ENCODE peak calls at places on chromosome 6, in five cellular contexts. V is IMR-90, D is uterus, M is A549, B is esophagus squamous epithelium. K is an unnamed sample.

GRCh38 chr6:6927437-6928361 is 180.1 kb upstream of the RREB1 start:
- DNase-seq in V (no peak), D (peak; percentile 35), M (no peak), B (no peak), K (peak; percentile 93)

GRCh38 chr6:81562169-81562568 is 190.3 kb downstream of the TENT5A start:
- DNase-seq in V (peak; percentile 89), D (no peak), M (peak; percentile 1), B (no peak), K (no peak)

GRCh38 chr6:73768630-73769029 is 72.6 kb downstream of the CD109 start:
- DNase-seq in V (no peak), D (no peak), M (no peak), B (no peak), K (peak; percentile 18)

GRCh38 chr6:27138837-27139752 is 108.4 kb upstream of the PRSS16 start:
- DNase-seq in V (peak; percentile 60), D (peak; percentile 47), M (no peak), B (no peak), K (peak; percentile 98)

GRCh38 chr6:21691685-21692346 is 98.3 kb downstream of the SOX4 start:
- DNase-seq in V (no peak), D (no peak), M (no peak), B (no peak), K (no peak)

GRCh38 chr6:52317841-52318581 is 33.5 kb upstream of the MCM3 start:
- DNase-seq in V (peak; percentile 61), D (no peak), M (peak; percentile 13), B (no peak), K (peak; percentile 76)

GRCh38 chr6:26309731-26310142 is 55.3 kb upstream of the BTN3A2 start:
- DNase-seq in V (peak; percentile 95), D (no peak), M (no peak), B (no peak), K (peak; percentile 58)

GRCh38 chr6:151388997-151389639 is 2.2 kb downstream of the ZBTB2 start:
- DNase-seq in V (no peak), D (no peak), M (no peak), B (no peak), K (no peak)

GRCh38 chr6:90118581-90118980 is 178.1 kb downstream of the BACH2 start:
- DNase-seq in V (no peak), D (no peak), M (no peak), B (no peak), K (no peak)

GRCh38 chr6:38640216-38640909 is 634 bp upstream of the BTBD9 start:
- DNase-seq in V (no peak), D (no peak), M (peak; percentile 33), B (no peak), K (no peak)

GRCh38 chr6:69894578-69895347 is 28.4 kb downstream of the COL19A1 start:
- DNase-seq in V (peak; percentile 53), D (no peak), M (no peak), B (no peak), K (peak; percentile 67)

GRCh38 chr6:165999279-165999678 is 168.4 kb downstream of the TBXT start:
- DNase-seq in V (no peak), D (no peak), M (no peak), B (no peak), K (no peak)

GRCh38 chr6:132973556-132973993 is 159.2 kb downstream of the RPS12 start:
- DNase-seq in V (no peak), D (no peak), M (no peak), B (no peak), K (no peak)

GRCh38 chr6:87397656-87398055 is 10.1 kb upstream of the CFAP206 start:
- DNase-seq in V (no peak), D (no peak), M (no peak), B (no peak), K (no peak)

GRCh38 chr6:84766118-84766683 is 1.8 kb upstream of the TBX18 start:
- DNase-seq in V (no peak), D (no peak), M (no peak), B (no peak), K (no peak)

GRCh38 chr6:84161190-84161589 is 66.3 kb downstream of the CEP162 start:
- DNase-seq in V (no peak), D (no peak), M (no peak), B (no peak), K (no peak)

GRCh38 chr6:159075506-159076100 is 30.8 kb upstream of the TAGAP start:
- DNase-seq in V (no peak), D (no peak), M (no peak), B (no peak), K (no peak)

GRCh38 chr6:73389854-73390253 is 4.8 kb upstream of the DDX43 start:
- DNase-seq in V (no peak), D (no peak), M (no peak), B (no peak), K (no peak)

GRCh38 chr6:15305496-15305895 is 59.6 kb downstream of the JARID2 start:
- DNase-seq in V (no peak), D (no peak), M (no peak), B (no peak), K (no peak)

GRCh38 chr6:99189823-99190721 is 159.4 kb downstream of the FAXC start:
- DNase-seq in V (no peak), D (no peak), M (no peak), B (no peak), K (no peak)

GRCh38 chr6:37459981-37460800 is 27.2 kb downstream of the CMTR1 start:
- DNase-seq in V (no peak), D (no peak), M (no peak), B (no peak), K (peak; percentile 20)

GRCh38 chr6:79601020-79601609 is 30.0 kb upstream of the SH3BGRL2 start:
- DNase-seq in V (peak; percentile 88), D (no peak), M (peak; percentile 14), B (no peak), K (no peak)

GRCh38 chr6:52576054-52576391 is 837 bp downstream of the TRAM2 start:
- DNase-seq in V (no peak), D (no peak), M (no peak), B (no peak), K (no peak)

DNA sequence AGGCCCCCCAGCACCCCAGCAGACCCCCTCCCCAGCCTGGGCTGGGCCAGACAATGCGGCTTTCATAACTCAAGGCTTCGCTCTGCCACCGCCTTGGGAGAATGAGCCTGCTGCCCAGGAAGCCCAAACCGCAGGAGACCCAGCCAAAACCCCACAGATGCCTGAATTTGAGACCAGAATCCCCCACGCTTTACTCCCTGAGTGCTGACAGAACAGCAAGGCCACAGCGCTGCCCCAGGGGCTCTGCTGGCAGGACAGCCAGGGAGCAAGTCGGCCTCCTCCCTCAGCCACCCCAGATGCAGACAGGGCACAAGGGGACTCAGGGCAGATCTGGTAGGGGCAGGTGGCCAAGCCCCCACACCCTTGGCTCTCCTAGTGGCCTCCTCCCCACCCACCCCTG is 2.2 kb downstream of the MDFI start:
- DNase-seq in V (no peak), D (no peak), M (no peak), B (no peak), K (peak; percentile 53)
- H3K4me3 ChIP-seq in V (no peak overlapping the region), D (no peak overlapping the region), M (no peak overlapping the region), B (no peak overlapping the region), K (no peak overlapping the region)

GRCh38 chr6:16473184-16473907 is 235.0 kb downstream of the GMPR start:
- DNase-seq in V (no peak), D (no peak), M (no peak), B (no peak), K (no peak)

GRCh38 chr6:16470502-16471221 is 232.3 kb downstream of the GMPR start:
- DNase-seq in V (no peak), D (no peak), M (no peak), B (no peak), K (no peak)

GRCh38 chr6:16471898-16472297 is 233.5 kb downstream of the GMPR start:
- DNase-seq in V (no peak), D (no peak), M (no peak), B (no peak), K (no peak)

GRCh38 chr6:16472349-16473069 is 234.1 kb downstream of the GMPR start:
- DNase-seq in V (peak; percentile 92), D (no peak), M (peak; percentile 4), B (no peak), K (no peak)

DNA sequence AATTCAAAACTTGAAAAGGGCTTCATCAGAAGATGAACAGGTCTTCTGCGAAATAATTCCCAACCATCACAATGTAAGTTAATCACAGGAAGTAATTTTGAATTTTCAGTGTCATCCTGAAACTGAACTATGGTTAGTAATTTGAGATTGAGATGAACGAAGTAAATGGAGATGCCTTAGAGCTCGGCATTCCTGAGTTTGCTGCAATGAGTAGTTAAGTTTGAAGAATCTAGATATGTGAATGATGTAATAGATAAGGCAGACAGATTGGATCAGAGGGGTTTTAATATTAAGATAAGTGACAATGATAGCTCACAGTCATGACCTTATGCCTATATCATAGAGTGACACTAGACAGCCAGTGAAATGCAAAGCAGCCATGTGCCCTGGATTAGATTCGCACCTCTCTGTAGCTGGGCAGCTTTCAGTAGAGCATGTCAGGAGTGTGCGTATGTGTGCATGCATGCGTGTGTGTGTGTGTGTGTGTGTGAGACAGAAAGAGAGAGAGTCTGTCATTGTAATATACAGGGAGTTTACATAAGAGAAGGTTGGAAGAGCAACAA is 232.9 kb downstream of the GMPR start:
- DNase-seq in V (peak; percentile 49), D (no peak), M (no peak), B (no peak), K (no peak)
- TF ChIP-seq POLR2A in V (no peak), D (no peak), M (no peak), B (no peak), K (no peak)

GRCh38 chr6:882084-882598 is 189.2 kb upstream of the EXOC2 start:
- DNase-seq in V (no peak), D (no peak), M (no peak), B (no peak), K (no peak)

GRCh38 chr6:875012-875411 is 182.1 kb upstream of the EXOC2 start:
- DNase-seq in V (no peak), D (no peak), M (no peak), B (no peak), K (no peak)

GRCh38 chr6:872570-873125 is 179.7 kb upstream of the EXOC2 start:
- DNase-seq in V (no peak), D (no peak), M (no peak), B (no peak), K (no peak)

GRCh38 chr6:878179-878578 is 185.2 kb upstream of the EXOC2 start:
- DNase-seq in V (no peak), D (no peak), M (no peak), B (no peak), K (peak; percentile 36)
- H3K4me3 ChIP-seq in V (no peak overlapping the region), D (no peak overlapping the region), M (no peak overlapping the region), B (no peak overlapping the region), K (no peak overlapping the region)

DNA sequence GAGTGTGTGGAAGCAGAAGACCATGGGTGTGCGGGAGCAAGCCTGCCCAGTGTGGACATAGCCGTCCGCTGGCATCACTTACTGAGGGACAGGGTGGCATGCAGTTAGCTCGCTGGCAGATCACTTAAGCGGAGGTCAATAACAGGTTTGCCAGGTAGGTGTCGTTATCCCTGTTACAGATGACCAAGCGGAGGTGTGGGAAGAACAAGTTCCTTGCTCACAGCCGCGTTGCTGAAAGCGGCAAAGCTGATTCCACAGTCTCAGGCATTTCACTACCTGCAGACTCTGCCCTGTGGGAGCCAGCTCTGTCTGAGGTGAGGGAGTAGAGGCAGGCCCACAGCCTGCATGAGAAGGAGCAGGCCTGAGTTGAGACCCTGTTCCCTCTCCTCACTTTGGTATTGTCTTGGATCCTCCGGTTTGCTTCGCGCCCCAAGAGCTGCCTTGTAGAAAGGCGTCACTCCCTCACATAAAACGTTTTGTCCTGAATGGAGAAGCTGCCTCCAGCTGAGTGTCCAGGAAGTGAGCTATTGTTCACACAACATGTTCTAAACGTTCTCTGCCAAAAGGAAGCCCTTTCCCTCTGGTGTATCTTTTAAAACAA is 96.9 kb downstream of the TCP11 start:
- DNase-seq in V (no peak), D (no peak), M (no peak), B (no peak), K (peak; percentile 88)
- TF ChIP-seq POLR2A in V (no peak), D (no peak), M (no peak), B (no peak), K (no peak)

K was measured in NB4.